ENCODE peak calls at places on chromosomes 13 and 19, in seven cellular contexts. One of them, this sample, is unnamed.

GRCh38 chr13:112953591-112954487 is 15.2 kb upstream of the MCF2L start:
- DNase-seq in T-helper 17 cell: no peak
- DNase-seq in ACHN: no peak
- DNase-seq in transverse colon: no peak
- DNase-seq in GDM1: no peak
- DNase-seq in activated CD4-positive, alpha-beta T cell treated with anti-CD3 and anti-CD28 coated beads, Interleukin-2, amount 10 ng/mL, durations not matched to agents 7 days and 5 days: no peak
- DNase-seq in ELF-1: no peak
- DNase-seq in this sample: no peak

GRCh38 chr19:53172892-53173291 is 14.0 kb upstream of the ZNF347 start:
- DNase-seq in T-helper 17 cell: no peak
- DNase-seq in activated CD4-positive, alpha-beta T cell treated with anti-CD3 and anti-CD28 coated beads, Interleukin-2, amount 10 ng/mL, durations not matched to agents 7 days and 5 days: no peak
- DNase-seq in transverse colon: no peak
- DNase-seq in GDM1: no peak
- DNase-seq in ELF-1: no peak
- DNase-seq in ACHN: no peak
- DNase-seq in this sample: peak

GRCh38 chr19:1748115-1748702 is 5.1 kb upstream of the ONECUT3 start:
- DNase-seq in ELF-1: no peak
- DNase-seq in activated CD4-positive, alpha-beta T cell treated with anti-CD3 and anti-CD28 coated beads, Interleukin-2, amount 10 ng/mL, durations not matched to agents 7 days and 5 days: no peak
- DNase-seq in transverse colon: peak
- DNase-seq in ACHN: peak
- DNase-seq in GDM1: no peak
- DNase-seq in T-helper 17 cell: no peak
- DNase-seq in this sample: peak

GRCh38 chr13:50421457-50422130 is 406.4 kb downstream of the KCNRG start:
- DNase-seq in activated CD4-positive, alpha-beta T cell treated with anti-CD3 and anti-CD28 coated beads, Interleukin-2, amount 10 ng/mL, durations not matched to agents 7 days and 5 days: no peak
- DNase-seq in GDM1: no peak
- DNase-seq in ELF-1: no peak
- DNase-seq in T-helper 17 cell: no peak
- DNase-seq in transverse colon: no peak
- DNase-seq in ACHN: peak
- DNase-seq in this sample: peak

GRCh38 chr19:57807541-57807940 is 7.2 kb downstream of the ZNF552 start:
- DNase-seq in ELF-1: no peak
- DNase-seq in GDM1: no peak
- DNase-seq in ACHN: no peak
- DNase-seq in transverse colon: no peak
- DNase-seq in activated CD4-positive, alpha-beta T cell treated with anti-CD3 and anti-CD28 coated beads, Interleukin-2, amount 10 ng/mL, durations not matched to agents 7 days and 5 days: no peak
- DNase-seq in T-helper 17 cell: no peak
- DNase-seq in this sample: no peak

GRCh38 chr13:71609271-71609670 is 257.7 kb downstream of the DACH1 start:
- DNase-seq in ELF-1: no peak
- DNase-seq in transverse colon: no peak
- DNase-seq in ACHN: no peak
- DNase-seq in GDM1: no peak
- DNase-seq in activated CD4-positive, alpha-beta T cell treated with anti-CD3 and anti-CD28 coated beads, Interleukin-2, amount 10 ng/mL, durations not matched to agents 7 days and 5 days: no peak
- DNase-seq in T-helper 17 cell: no peak
- DNase-seq in this sample: no peak

GRCh38 chr19:41116261-41116660 is 2.0 kb downstream of the CYP2F1 start:
- DNase-seq in T-helper 17 cell: no peak
- DNase-seq in transverse colon: no peak
- DNase-seq in activated CD4-positive, alpha-beta T cell treated with anti-CD3 and anti-CD28 coated beads, Interleukin-2, amount 10 ng/mL, durations not matched to agents 7 days and 5 days: no peak
- DNase-seq in GDM1: no peak
- DNase-seq in ACHN: no peak
- DNase-seq in ELF-1: no peak
- DNase-seq in this sample: no peak

GRCh38 chr13:97946951-97947588 is 6.4 kb upstream of the IPO5 start:
- DNase-seq in ELF-1: no peak
- DNase-seq in T-helper 17 cell: no peak
- DNase-seq in GDM1: no peak
- DNase-seq in activated CD4-positive, alpha-beta T cell treated with anti-CD3 and anti-CD28 coated beads, Interleukin-2, amount 10 ng/mL, durations not matched to agents 7 days and 5 days: no peak
- DNase-seq in ACHN: no peak
- DNase-seq in transverse colon: no peak
- DNase-seq in this sample: no peak

GRCh38 chr13:32823597-32823996 is 192.6 kb upstream of the KL start:
- DNase-seq in activated CD4-positive, alpha-beta T cell treated with anti-CD3 and anti-CD28 coated beads, Interleukin-2, amount 10 ng/mL, durations not matched to agents 7 days and 5 days: no peak
- DNase-seq in ACHN: no peak
- DNase-seq in ELF-1: no peak
- DNase-seq in transverse colon: no peak
- DNase-seq in T-helper 17 cell: no peak
- DNase-seq in GDM1: no peak
- DNase-seq in this sample: no peak

GRCh38 chr19:7010722-7011593 is 10.3 kb downstream of the MBD3L2B start:
- DNase-seq in GDM1: no peak
- DNase-seq in activated CD4-positive, alpha-beta T cell treated with anti-CD3 and anti-CD28 coated beads, Interleukin-2, amount 10 ng/mL, durations not matched to agents 7 days and 5 days: no peak
- DNase-seq in ELF-1: no peak
- DNase-seq in ACHN: no peak
- DNase-seq in T-helper 17 cell: no peak
- DNase-seq in transverse colon: no peak
- DNase-seq in this sample: no peak

GRCh38 chr13:98300956-98301641 is 124.0 kb upstream of the RNF113B start:
- DNase-seq in GDM1: no peak
- DNase-seq in transverse colon: no peak
- DNase-seq in ACHN: no peak
- DNase-seq in ELF-1: no peak
- DNase-seq in T-helper 17 cell: no peak
- DNase-seq in activated CD4-positive, alpha-beta T cell treated with anti-CD3 and anti-CD28 coated beads, Interleukin-2, amount 10 ng/mL, durations not matched to agents 7 days and 5 days: no peak
- DNase-seq in this sample: no peak

GRCh38 chr13:113483504-113484287 is 6.8 kb downstream of the DCUN1D2 start:
- DNase-seq in ELF-1: peak
- DNase-seq in transverse colon: no peak
- DNase-seq in activated CD4-positive, alpha-beta T cell treated with anti-CD3 and anti-CD28 coated beads, Interleukin-2, amount 10 ng/mL, durations not matched to agents 7 days and 5 days: no peak
- DNase-seq in ACHN: no peak
- DNase-seq in T-helper 17 cell: no peak
- DNase-seq in GDM1: no peak
- DNase-seq in this sample: no peak

GRCh38 chr19:48250290-48251025 is 5.3 kb downstream of the CARD8 start:
- DNase-seq in activated CD4-positive, alpha-beta T cell treated with anti-CD3 and anti-CD28 coated beads, Interleukin-2, amount 10 ng/mL, durations not matched to agents 7 days and 5 days: no peak
- DNase-seq in ACHN: no peak
- DNase-seq in GDM1: no peak
- DNase-seq in T-helper 17 cell: no peak
- DNase-seq in ELF-1: no peak
- DNase-seq in transverse colon: no peak
- DNase-seq in this sample: no peak

GRCh38 chr13:106105153-106105552 is 430.3 kb downstream of the EFNB2 start:
- DNase-seq in activated CD4-positive, alpha-beta T cell treated with anti-CD3 and anti-CD28 coated beads, Interleukin-2, amount 10 ng/mL, durations not matched to agents 7 days and 5 days: no peak
- DNase-seq in GDM1: no peak
- DNase-seq in ELF-1: no peak
- DNase-seq in ACHN: no peak
- DNase-seq in T-helper 17 cell: no peak
- DNase-seq in transverse colon: no peak
- DNase-seq in this sample: no peak

GRCh38 chr13:27619093-27619705 is 1.1 kb downstream of the LNX2 start:
- DNase-seq in ELF-1: no peak
- DNase-seq in T-helper 17 cell: no peak
- DNase-seq in activated CD4-positive, alpha-beta T cell treated with anti-CD3 and anti-CD28 coated beads, Interleukin-2, amount 10 ng/mL, durations not matched to agents 7 days and 5 days: no peak
- DNase-seq in ACHN: peak
- DNase-seq in transverse colon: no peak
- DNase-seq in GDM1: no peak
- DNase-seq in this sample: no peak

GRCh38 chr19:42468273-42468796 is 25.6 kb upstream of the CXCL17 start:
- DNase-seq in ELF-1: peak
- DNase-seq in transverse colon: peak
- DNase-seq in ACHN: peak
- DNase-seq in activated CD4-positive, alpha-beta T cell treated with anti-CD3 and anti-CD28 coated beads, Interleukin-2, amount 10 ng/mL, durations not matched to agents 7 days and 5 days: no peak
- DNase-seq in T-helper 17 cell: no peak
- DNase-seq in GDM1: no peak
- DNase-seq in this sample: peak

GRCh38 chr13:51000576-51001260 is 91.1 kb downstream of the RNASEH2B start:
- DNase-seq in GDM1: no peak
- DNase-seq in transverse colon: peak
- DNase-seq in ACHN: no peak
- DNase-seq in ELF-1: peak
- DNase-seq in T-helper 17 cell: no peak
- DNase-seq in activated CD4-positive, alpha-beta T cell treated with anti-CD3 and anti-CD28 coated beads, Interleukin-2, amount 10 ng/mL, durations not matched to agents 7 days and 5 days: no peak
- DNase-seq in this sample: no peak

GRCh38 chr19:16062789-16063188 is 13.5 kb upstream of the TPM4 start:
- DNase-seq in T-helper 17 cell: peak
- DNase-seq in GDM1: peak
- DNase-seq in transverse colon: peak
- DNase-seq in activated CD4-positive, alpha-beta T cell treated with anti-CD3 and anti-CD28 coated beads, Interleukin-2, amount 10 ng/mL, durations not matched to agents 7 days and 5 days: peak
- DNase-seq in ACHN: peak
- DNase-seq in ELF-1: peak
- DNase-seq in this sample: peak

GRCh38 chr19:6723738-6724137 is 3.3 kb upstream of the C3 start:
- DNase-seq in T-helper 17 cell: no peak
- DNase-seq in activated CD4-positive, alpha-beta T cell treated with anti-CD3 and anti-CD28 coated beads, Interleukin-2, amount 10 ng/mL, durations not matched to agents 7 days and 5 days: no peak
- DNase-seq in GDM1: peak
- DNase-seq in ELF-1: no peak
- DNase-seq in ACHN: no peak
- DNase-seq in transverse colon: no peak
- DNase-seq in this sample: no peak

GRCh38 chr19:10419646-10420443 is 493 bp upstream of the PDE4A start:
- DNase-seq in ELF-1: peak
- DNase-seq in activated CD4-positive, alpha-beta T cell treated with anti-CD3 and anti-CD28 coated beads, Interleukin-2, amount 10 ng/mL, durations not matched to agents 7 days and 5 days: peak
- DNase-seq in T-helper 17 cell: no peak
- DNase-seq in ACHN: peak
- DNase-seq in transverse colon: no peak
- DNase-seq in GDM1: peak
- DNase-seq in this sample: peak

GRCh38 chr13:102873653-102874052 is 27.8 kb downstream of the ERCC5 start:
- DNase-seq in transverse colon: no peak
- DNase-seq in ELF-1: no peak
- DNase-seq in ACHN: no peak
- DNase-seq in activated CD4-positive, alpha-beta T cell treated with anti-CD3 and anti-CD28 coated beads, Interleukin-2, amount 10 ng/mL, durations not matched to agents 7 days and 5 days: no peak
- DNase-seq in T-helper 17 cell: no peak
- DNase-seq in GDM1: no peak
- DNase-seq in this sample: no peak